ENCODE peak calls at places on chromosome 14, in seven cellular contexts. X is foreskin keratinocyte, B is mesothelial cell of epicardium, H is BE2C, U is brain microvascular endothelial cell, N is heart right ventricle, L is HFF-Myc. V is an unnamed sample.

GRCh38 chr14:68391292-68392014 is 401.4 kb downstream of the ZFP36L1 start:
- DNase-seq in X (no peak), B (no peak), H (no peak), U (peak; percentile 84), N (peak; percentile 65), L (no peak), V (no peak)

GRCh38 chr14:22099942-22100763 is 426.5 kb upstream of the OR4E1 start:
- DNase-seq in X (peak; percentile 61), B (peak; percentile 61), H (peak; percentile 42), U (peak; percentile 74), N (peak; percentile 55), L (peak; percentile 32), V (peak; percentile 38)

GRCh38 chr14:47194051-47194450 is 481.4 kb downstream of the MDGA2 start:
- DNase-seq in X (peak; percentile 7), B (no peak), H (no peak), U (no peak), N (no peak), L (no peak), V (no peak)

GRCh38 chr14:99884834-99885648 is 91.8 kb downstream of the EML1 start:
- DNase-seq in X (no peak), B (no peak), H (peak; percentile 46), U (peak; percentile 46), N (peak; percentile 50), L (peak; percentile 36), V (no peak)

GRCh38 chr14:75246546-75247285 is 31.9 kb upstream of the FOS start:
- DNase-seq in X (no peak), B (no peak), H (no peak), U (no peak), N (no peak), L (no peak), V (no peak)

GRCh38 chr14:20524027-20524426 is 18.7 kb downstream of the RNASE10 start:
- DNase-seq in X (no peak), B (no peak), H (no peak), U (no peak), N (no peak), L (no peak), V (no peak)

GRCh38 chr14:95360828-95361227 is 41.1 kb upstream of the CLMN start:
- DNase-seq in X (no peak), B (no peak), H (no peak), U (no peak), N (no peak), L (no peak), V (no peak)

GRCh38 chr14:94048676-94049624 is 22.8 kb downstream of the OTUB2 start:
- DNase-seq in X (no peak), B (peak; percentile 56), H (peak; percentile 84), U (no peak), N (no peak), L (no peak), V (no peak)

GRCh38 chr14:104795781-104796681 is 483 bp upstream of the AKT1 start:
- DNase-seq in X (no peak), B (no peak), H (peak; percentile 72), U (no peak), N (peak; percentile 50), L (no peak), V (no peak)

GRCh38 chr14:61602733-61603077 is 92.6 kb upstream of the HIF1A start:
- DNase-seq in X (no peak), B (no peak), H (no peak), U (no peak), N (no peak), L (no peak), V (no peak)

GRCh38 chr14:98599082-98599481 is 672.9 kb downstream of the BCL11B start:
- DNase-seq in X (no peak), B (no peak), H (no peak), U (no peak), N (no peak), L (no peak), V (no peak)

GRCh38 chr14:73260574-73260973 is 23.3 kb downstream of the PAPLN start:
- DNase-seq in X (no peak), B (no peak), H (no peak), U (no peak), N (no peak), L (no peak), V (no peak)

GRCh38 chr14:91585856-91586255 is 75.7 kb upstream of the PPP4R3A start:
- DNase-seq in X (no peak), B (no peak), H (no peak), U (no peak), N (no peak), L (no peak), V (no peak)

GRCh38 chr14:31884776-31885379 is 192.2 kb upstream of the ARHGAP5 start:
- DNase-seq in X (peak; percentile 84), B (no peak), H (no peak), U (no peak), N (no peak), L (no peak), V (no peak)

GRCh38 chr14:91912035-91912434 is 35.5 kb downstream of the FBLN5 start:
- DNase-seq in X (no peak), B (no peak), H (no peak), U (no peak), N (no peak), L (no peak), V (no peak)

GRCh38 chr14:101563654-101564443 is 2.6 kb downstream of the DIO3 start:
- DNase-seq in X (no peak), B (no peak), H (no peak), U (no peak), N (no peak), L (no peak), V (no peak)

GRCh38 chr14:63362305-63362914 is 43.7 kb upstream of the GPHB5 start:
- DNase-seq in X (no peak), B (no peak), H (no peak), U (no peak), N (no peak), L (no peak), V (no peak)

GRCh38 chr14:58563981-58564380 is 73.8 kb upstream of the DACT1 start:
- DNase-seq in X (no peak), B (no peak), H (no peak), U (no peak), N (no peak), L (no peak), V (no peak)

GRCh38 chr14:57060276-57060956 is 208.3 kb downstream of the EXOC5 start:
- DNase-seq in X (peak; percentile 9), B (no peak), H (no peak), U (no peak), N (no peak), L (no peak), V (no peak)

DNA sequence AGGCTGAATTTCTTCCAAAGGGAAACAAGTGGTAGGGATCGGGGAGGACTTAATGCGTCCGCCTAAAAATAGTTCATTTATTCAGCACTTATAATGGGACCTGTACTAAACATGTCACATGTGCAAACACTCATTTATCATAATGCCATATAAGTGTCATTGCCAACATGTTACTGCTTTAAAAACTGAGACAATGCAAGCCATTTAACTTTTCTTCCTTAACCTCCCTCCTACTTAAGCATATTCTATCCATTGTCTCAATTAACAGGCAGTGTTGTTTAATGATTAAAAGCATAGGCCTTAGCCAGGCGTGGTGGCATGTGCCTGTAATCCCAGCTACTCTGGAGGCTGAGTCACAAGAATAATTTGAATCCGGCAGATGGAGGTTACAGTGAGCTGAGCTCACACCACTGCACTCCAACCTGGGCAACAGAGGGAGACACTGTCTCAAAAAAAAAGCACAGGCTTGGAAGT is 13.5 kb upstream of the SCFD1 start:
- DNase-seq in X (peak; percentile 13), B (no peak), H (no peak), U (peak; percentile 63), N (no peak), L (no peak), V (no peak)
- TF ChIP-seq CTCF in X (peak; percentile 57), B (no peak), H (peak; percentile 3), U (peak; percentile 45), N (no peak), L (no peak), V (no peak)

GRCh38 chr14:54556535-54556934 is 10.4 kb upstream of the SAMD4A start:
- DNase-seq in X (no peak), B (no peak), H (no peak), U (no peak), N (no peak), L (no peak), V (no peak)

GRCh38 chr14:54550514-54550913 is 16.4 kb upstream of the SAMD4A start:
- DNase-seq in X (no peak), B (no peak), H (no peak), U (no peak), N (no peak), L (no peak), V (no peak)

GRCh38 chr14:54549862-54550261 is 17.1 kb upstream of the SAMD4A start:
- DNase-seq in X (no peak), B (no peak), H (no peak), U (no peak), N (no peak), L (no peak), V (no peak)

GRCh38 chr14:54554401-54554800 is 12.5 kb upstream of the SAMD4A start:
- DNase-seq in X (no peak), B (no peak), H (no peak), U (no peak), N (no peak), L (no peak), V (no peak)

DNA sequence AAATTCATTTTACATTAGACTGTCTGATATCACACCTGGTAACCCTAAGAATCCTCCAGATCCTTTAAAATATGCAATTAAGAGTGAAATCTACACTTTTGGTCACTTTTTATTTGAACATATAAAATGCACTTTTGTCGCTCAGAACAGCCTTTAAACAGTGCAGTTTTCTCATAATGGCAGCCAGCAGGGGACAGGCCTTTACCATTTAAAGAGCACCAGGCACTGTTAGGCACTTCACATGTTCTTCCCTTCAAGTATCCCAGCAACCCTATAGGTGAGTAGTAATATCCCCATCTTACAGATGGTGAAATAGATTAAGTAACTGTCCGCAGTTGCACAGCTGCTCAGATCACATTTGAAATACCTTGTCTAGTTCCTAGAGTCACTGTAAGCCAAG is 11.3 kb upstream of the SAMD4A start:
- DNase-seq in X (no peak), B (no peak), H (no peak), U (no peak), N (no peak), L (no peak), V (no peak)
- TF ChIP-seq CTCF in X (peak; percentile 53), B (no peak), H (peak; percentile 16), U (peak; percentile 42), N (no peak), L (peak; percentile 36), V (no peak)

DNA sequence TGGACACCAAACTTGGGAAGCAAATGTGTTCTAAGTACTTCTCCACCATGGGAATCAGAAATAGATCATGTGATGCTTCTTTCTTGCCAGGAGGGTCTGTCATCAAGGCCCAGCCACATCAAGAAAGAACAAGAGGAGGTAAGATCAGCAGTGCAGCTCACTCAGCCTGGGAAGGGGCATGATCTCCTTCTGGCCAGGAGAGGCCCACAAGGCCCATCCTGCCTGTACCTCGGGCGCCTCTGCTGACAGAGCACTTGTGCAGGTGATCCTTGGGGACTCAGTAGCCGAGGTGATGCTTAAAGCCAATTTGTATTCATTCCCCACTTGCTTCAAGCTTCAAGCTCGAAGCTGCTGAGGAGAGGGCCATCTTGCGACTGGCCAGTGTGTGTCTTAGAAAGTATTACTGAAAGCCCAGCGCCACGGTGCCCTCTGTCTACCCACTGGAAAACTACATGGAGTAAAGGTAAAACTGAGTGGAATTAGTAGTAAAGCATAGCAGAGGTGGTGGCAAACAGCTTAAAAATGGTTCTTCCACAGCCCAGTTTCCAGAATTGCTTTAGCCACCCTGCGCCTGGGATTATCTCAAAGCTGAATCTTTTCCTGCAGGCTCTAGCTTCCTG is 26.2 kb downstream of the RTRAF start:
- DNase-seq in X (no peak), B (no peak), H (peak; percentile 52), U (peak; percentile 41), N (peak; percentile 46), L (no peak), V (no peak)
- TF ChIP-seq CTCF in X (peak; percentile 53), B (no peak), H (peak; percentile 76), U (peak; percentile 77), N (peak; percentile 45), L (peak; percentile 56), V (peak; percentile 46)

GRCh38 chr14:29927596-29928341 is at the start of gene PRKD1:
- DNase-seq in X (no peak), B (peak; percentile 62), H (peak; percentile 59), U (peak; percentile 7), N (peak; percentile 69), L (no peak), V (peak; percentile 63)
- TF ChIP-seq CTCF in X (no peak), B (no peak), H (no peak), U (no peak), N (peak; percentile 21), L (no peak), V (peak; percentile 47)

V was measured in progenitor cell of endocrine pancreas.